ENCODE peak calls at places on chromosomes 12 and 14, in four cellular contexts. Y is HCT116, T is stomach, B is left lung. G is an unnamed sample. For H3K4me1, the result is how much of the 10 kb centered on the place peaks cover.

GRCh38 chr12:127145929-127146789 is 1120.8 kb upstream of the TMEM132C start:
- DNase-seq in B (peak), Y (peak), T (peak), G (peak)

GRCh38 chr14:24401810-24402702 is 3.3 kb downstream of the NYNRIN start:
- DNase-seq in B (no peak), T (no peak), Y (no peak), G (no peak)

GRCh38 chr12:2825133-2825532 is 9.7 kb downstream of the NRIP2 start:
- DNase-seq in Y (no peak), B (no peak), T (no peak), G (no peak)

GRCh38 chr12:77130193-77130592 is 64.8 kb upstream of the E2F7 start:
- DNase-seq in T (no peak), Y (no peak), B (no peak), G (no peak)

GRCh38 chr14:77185093-77185465 is 3.5 kb downstream of the TMEM63C start:
- DNase-seq in Y (no peak), T (no peak), B (no peak), G (no peak)

GRCh38 chr14:76352639-76353281 is 23.2 kb upstream of the ESRRB start:
- DNase-seq in Y (no peak), B (peak), T (peak), G (peak)

GRCh38 chr14:39342768-39343167 is 89.5 kb downstream of the FBXO33 start:
- DNase-seq in T (no peak), Y (no peak), B (no peak), G (no peak)

GRCh38 chr14:74019743-74020142 is 594 bp downstream of the BBOF1 start:
- DNase-seq in Y (no peak), B (no peak), T (no peak), G (no peak)

GRCh38 chr14:75647650-75648049 is 13.0 kb downstream of the ERG28 start:
- DNase-seq in Y (no peak), T (no peak), B (no peak), G (no peak)

GRCh38 chr14:22865424-22866215 is 5.9 kb upstream of the LRP10 start:
- DNase-seq in B (no peak), Y (no peak), T (no peak), G (no peak)

GRCh38 chr14:76168531-76168930 is 16.8 kb downstream of the GPATCH2L start:
- DNase-seq in Y (no peak), B (no peak), T (no peak), G (no peak)

GRCh38 chr12:120684523-120684932 is 2.4 kb upstream of the MLEC start:
- DNase-seq in Y (no peak), T (no peak), B (no peak), G (no peak)

GRCh38 chr12:89970646-89971192 is 262.1 kb upstream of the ATP2B1 start:
- DNase-seq in B (no peak), Y (no peak), T (no peak), G (no peak)

GRCh38 chr12:53265783-53266182 is 2.3 kb upstream of the ESPL1 start:
- DNase-seq in B (peak), T (no peak), Y (no peak), G (no peak)

GRCh38 chr12:42482820-42483533 is 106.6 kb downstream of the PRICKLE1 start:
- DNase-seq in Y (no peak), B (peak), T (peak), G (peak)

GRCh38 chr12:90311561-90311960 is 602.9 kb upstream of the ATP2B1 start:
- DNase-seq in B (no peak), T (no peak), Y (no peak), G (no peak)

GRCh38 chr12:28130625-28131598 is 59.3 kb upstream of the CCDC91 start:
- DNase-seq in B (no peak), T (no peak), Y (no peak), G (peak)

GRCh38 chr14:99910337-99911268 is 117.4 kb downstream of the EML1 start:
- DNase-seq in B (no peak), Y (no peak), T (no peak), G (no peak)

GRCh38 chr12:26539131-26539530 is 293.9 kb downstream of the ITPR2 start:
- DNase-seq in T (no peak), B (no peak), Y (no peak), G (no peak)

GRCh38 chr12:120290541-120291312 is 976 bp downstream of the RNU4-2 start:
- DNase-seq in T (peak), Y (no peak), B (no peak), G (peak)

GRCh38 chr12:28446031-28446430 is 255.8 kb downstream of the CCDC91 start:
- DNase-seq in B (no peak), Y (no peak), T (no peak), G (no peak)

GRCh38 chr12:12503384-12504078 is 59.1 kb downstream of the DUSP16 start:
- DNase-seq in T (no peak), Y (no peak), B (no peak), G (no peak)

GRCh38 chr12:47740536-47741339 is 15.4 kb upstream of the ENDOU start:
- DNase-seq in Y (no peak), B (no peak), T (no peak), G (no peak)

GRCh38 chr12:6551063-6551461 is 4.8 kb downstream of the IFFO1 start:
- DNase-seq in B (peak), Y (no peak), T (no peak), G (no peak)

GRCh38 chr12:182381-182883 is 31.5 kb downstream of the SLC6A12 start:
- DNase-seq in Y (no peak), T (no peak), B (peak), G (no peak)

GRCh38 chr12:124044021-124044420 is 71.0 kb downstream of the ZNF664 start:
- DNase-seq in Y (no peak), B (no peak), T (no peak), G (no peak)

GRCh38 chr12:503111-503761 is 43.5 kb downstream of the B4GALNT3 start:
- DNase-seq in T (peak), B (peak), Y (peak), G (no peak)

GRCh38 chr12:102879144-102879763 is 37.8 kb downstream of the PAH start:
- DNase-seq in T (no peak), B (no peak), Y (peak), G (peak)

GRCh38 chr14:85487215-85487614 is 42.7 kb upstream of the FLRT2 start:
- DNase-seq in T (no peak), B (no peak), Y (no peak), G (no peak)

GRCh38 chr14:100223332-100224171 is 15.4 kb upstream of the YY1 start:
- DNase-seq in T (no peak), Y (no peak), B (no peak), G (no peak)

GRCh38 chr12:19482551-19483109 is 43.3 kb downstream of the AEBP2 start:
- DNase-seq in T (no peak), Y (no peak), B (no peak), G (peak)

GRCh38 chr14:105325716-105326567 is 11.4 kb downstream of the PACS2 start:
- DNase-seq in T (no peak), B (peak), Y (no peak), G (no peak)

GRCh38 chr14:63046339-63047268 is 1.3 kb upstream of the KCNH5 start:
- DNase-seq in Y (no peak), T (no peak), B (peak), G (no peak)

GRCh38 chr12:131491155-131491554 is 219.7 kb upstream of the SFSWAP start:
- DNase-seq in B (no peak), Y (no peak), T (no peak), G (no peak)

GRCh38 chr14:55867726-55868125 is 250.5 kb upstream of the PELI2 start:
- DNase-seq in Y (no peak), T (no peak), B (no peak), G (no peak)

GRCh38 chr12:1474059-1474537 is 120.3 kb downstream of the FBXL14 start:
- DNase-seq in B (no peak), T (no peak), Y (peak), G (no peak)

GRCh38 chr12:24561882-24562760 is 386.8 kb downstream of the BCAT1 start:
- DNase-seq in T (peak), B (peak), Y (no peak), G (peak)

GRCh38 chr14:77148510-77149231 is 7.1 kb upstream of the ZDHHC22 start:
- DNase-seq in B (no peak), Y (no peak), T (no peak), G (no peak)

GRCh38 chr12:123942277-123942653 is 30.4 kb downstream of the CCDC92 start:
- DNase-seq in Y (no peak), T (no peak), B (no peak), G (no peak)

DNA sequence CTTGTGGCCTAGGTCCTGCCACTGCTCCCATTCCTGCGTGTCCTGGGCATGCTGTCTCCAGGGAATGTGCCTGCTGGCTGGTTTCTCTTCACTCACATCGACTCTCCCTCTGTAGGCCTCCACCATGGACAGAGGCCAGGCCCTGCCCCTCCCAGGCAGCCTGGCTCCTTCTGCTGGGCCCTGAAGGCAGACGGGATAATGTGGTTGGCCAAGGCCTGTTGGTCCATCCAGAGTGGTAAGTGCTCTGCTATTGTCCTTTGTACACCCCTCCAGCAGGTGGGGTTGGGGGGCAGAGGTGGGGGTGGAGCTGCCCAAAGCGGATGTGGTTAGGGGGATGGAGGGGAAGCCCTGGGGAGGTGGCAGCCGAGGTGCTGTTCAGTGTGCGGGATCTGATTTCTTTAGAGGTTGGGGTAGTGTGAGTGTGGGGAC is 9.5 kb upstream of the NR4A1 start:
- DNase-seq in Y (no peak), T (peak), B (no peak), G (peak)
- H3K4me1 ChIP-seq in Y (under half), T (half or more), B (half or more), G (half or more)

GRCh38 chr14:95685978-95686922 is at the start of gene TCL1B:
- DNase-seq in B (no peak), T (no peak), Y (no peak), G (peak)
- H3K4me1 ChIP-seq in B (under half), T (under half), Y (under half), G (under half)

GRCh38 chr14:102507026-102507860 is 2.3 kb downstream of the ANKRD9 start:
- DNase-seq in T (no peak), B (no peak), Y (no peak), G (peak)

GRCh38 chr14:102509744-102510615 is at the start of gene ANKRD9:
- DNase-seq in B (peak), Y (peak), T (peak), G (peak)

GRCh38 chr14:102508774-102509743 is 517 bp downstream of the ANKRD9 start:
- DNase-seq in T (peak), B (peak), Y (no peak), G (peak)

GRCh38 chr14:102507891-102508312 is 1.7 kb downstream of the ANKRD9 start:
- DNase-seq in B (no peak), Y (no peak), T (no peak), G (no peak)

DNA sequence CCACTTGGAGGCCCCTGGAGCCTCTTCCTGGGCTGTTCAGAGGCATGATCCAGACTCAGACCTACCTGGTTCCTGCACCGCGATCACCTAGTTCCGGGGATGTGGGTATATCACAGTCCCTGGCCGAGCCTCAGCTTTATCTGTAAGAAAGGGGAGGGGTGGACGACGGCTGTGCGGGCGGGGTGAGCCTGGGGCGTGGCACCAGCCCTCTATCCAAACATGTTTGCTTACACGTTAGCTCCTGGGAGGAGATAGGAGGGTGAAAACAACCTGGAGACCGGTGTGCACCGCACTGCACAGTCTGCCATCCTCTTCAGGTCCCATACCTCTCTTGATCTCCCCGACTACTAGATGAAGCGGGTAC is 1.2 kb downstream of the ANKRD9 start:
- DNase-seq in Y (no peak), T (peak), B (no peak), G (no peak)
- H3K4me1 ChIP-seq in Y (under half), T (under half), B (under half), G (under half)

GRCh38 chr12:92550661-92551060 is 152.1 kb upstream of the PLEKHG7 start:
- DNase-seq in T (no peak), Y (no peak), B (no peak), G (no peak)

GRCh38 chr12:92551210-92551609 is 151.6 kb upstream of the PLEKHG7 start:
- DNase-seq in T (no peak), B (no peak), Y (no peak), G (no peak)

GRCh38 chr12:92552412-92553108 is 150.2 kb upstream of the PLEKHG7 start:
- DNase-seq in T (no peak), B (no peak), Y (no peak), G (no peak)

GRCh38 chr12:92551853-92552397 is 150.9 kb upstream of the PLEKHG7 start:
- DNase-seq in T (no peak), B (no peak), Y (no peak), G (no peak)

DNA sequence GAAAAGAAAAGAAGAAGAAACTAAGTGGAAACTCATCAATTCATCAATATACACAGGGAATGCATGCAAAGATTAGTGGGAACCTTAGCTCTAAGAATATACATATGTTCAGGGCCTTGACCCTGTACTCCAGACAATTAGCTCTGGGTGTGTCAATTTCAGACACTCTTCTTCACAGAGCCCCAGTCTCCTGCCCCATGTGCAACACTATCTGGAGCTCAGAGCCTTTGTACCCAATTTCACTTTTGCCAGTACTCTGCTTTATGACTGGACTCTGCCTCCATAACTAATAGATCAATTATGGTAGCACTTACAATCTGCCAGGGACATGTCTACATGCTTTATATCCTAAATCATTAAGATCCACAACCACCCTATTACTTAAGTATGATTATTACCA is 152.6 kb upstream of the PLEKHG7 start:
- DNase-seq in B (no peak), Y (no peak), T (no peak), G (no peak)
- H3K4me1 ChIP-seq in B (under half), Y (under half), T (half or more), G (under half)

GRCh38 chr14:68936476-68936875 is 42.6 kb downstream of the ACTN1 start:
- DNase-seq in Y (no peak), B (no peak), T (no peak), G (no peak)

GRCh38 chr14:68936980-68937379 is 42.1 kb downstream of the ACTN1 start:
- DNase-seq in Y (no peak), B (no peak), T (no peak), G (no peak)

GRCh38 chr14:68937790-68938514 is 41.1 kb downstream of the ACTN1 start:
- DNase-seq in B (no peak), Y (no peak), T (peak), G (no peak)

GRCh38 chr14:68934034-68934433 is 45.1 kb downstream of the ACTN1 start:
- DNase-seq in T (no peak), Y (no peak), B (no peak), G (no peak)

GRCh38 chr14:68935761-68936209 is 43.3 kb downstream of the ACTN1 start:
- DNase-seq in T (peak), Y (no peak), B (no peak), G (peak)
- H3K4me1 ChIP-seq in T (half or more), Y (under half), B (half or more), G (under half)

GRCh38 chr14:106509176-106509575 is 982.8 kb downstream of the TMEM121 start:
- DNase-seq in B (no peak), T (no peak), Y (no peak), G (no peak)

GRCh38 chr14:106507354-106507753 is 981.0 kb downstream of the TMEM121 start:
- DNase-seq in B (no peak), Y (no peak), T (no peak), G (no peak)

GRCh38 chr14:106509795-106510194 is 983.4 kb downstream of the TMEM121 start:
- DNase-seq in Y (no peak), T (no peak), B (no peak), G (no peak)

GRCh38 chr14:106508216-106508615 is 981.8 kb downstream of the TMEM121 start:
- DNase-seq in T (no peak), Y (no peak), B (no peak), G (no peak)

GRCh38 chr14:106506901-106507305 is 980.5 kb downstream of the TMEM121 start:
- DNase-seq in B (no peak), Y (no peak), T (no peak), G (no peak)
- H3K4me1 ChIP-seq in B (under half), Y (under half), T (under half), G (under half)

G was measured in testis.